ENCODE peak calls at places on chromosomes 5 and 9, in four cellular contexts. U is mesenchymal stem cell, E is H9, A is GM23338. Z is an unnamed sample. For H3K4me1, the result is how much of the 10 kb centered on the place peaks cover.

GRCh38 chr9:18190671-18191374 is 283.1 kb upstream of the ADAMTSL1 start:
- DNase-seq in A (peak), U (no peak), E (peak), Z (no peak)

GRCh38 chr9:3508531-3509374 is 17.0 kb downstream of the RFX3 start:
- DNase-seq in A (no peak), E (no peak), U (peak), Z (no peak)

GRCh38 chr5:6185574-6185973 is 192.8 kb downstream of the MED10 start:
- DNase-seq in E (no peak), A (no peak), U (no peak), Z (no peak)

GRCh38 chr5:2519153-2519552 is 232.3 kb downstream of the IRX2 start:
- DNase-seq in U (no peak), E (no peak), A (no peak), Z (no peak)

GRCh38 chr5:117623042-117623815 is 1048.6 kb upstream of the SEMA6A start:
- DNase-seq in A (no peak), E (no peak), U (peak), Z (no peak)

GRCh38 chr9:113409481-113409880 is 994 bp downstream of the POLE3 start:
- DNase-seq in A (no peak), E (no peak), U (no peak), Z (no peak)

GRCh38 chr9:127149463-127150390 is 27.3 kb upstream of the ANGPTL2 start:
- DNase-seq in E (no peak), U (no peak), A (no peak), Z (no peak)

GRCh38 chr5:965604-966344 is 42.8 kb upstream of the NKD2 start:
- DNase-seq in E (no peak), U (no peak), A (no peak), Z (peak)

GRCh38 chr5:160230686-160231527 is 1.6 kb downstream of the FABP6 start:
- DNase-seq in U (no peak), E (no peak), A (no peak), Z (no peak)

GRCh38 chr5:133790898-133791297 is 177.5 kb downstream of the C5orf15 start:
- DNase-seq in A (no peak), E (peak), U (no peak), Z (no peak)

GRCh38 chr9:8940650-8941049 is 1141.1 kb upstream of the DMAC1 start:
- DNase-seq in A (no peak), E (no peak), U (no peak), Z (no peak)

GRCh38 chr9:8946461-8946860 is 1146.9 kb upstream of the DMAC1 start:
- DNase-seq in U (no peak), E (no peak), A (peak), Z (no peak)

DNA sequence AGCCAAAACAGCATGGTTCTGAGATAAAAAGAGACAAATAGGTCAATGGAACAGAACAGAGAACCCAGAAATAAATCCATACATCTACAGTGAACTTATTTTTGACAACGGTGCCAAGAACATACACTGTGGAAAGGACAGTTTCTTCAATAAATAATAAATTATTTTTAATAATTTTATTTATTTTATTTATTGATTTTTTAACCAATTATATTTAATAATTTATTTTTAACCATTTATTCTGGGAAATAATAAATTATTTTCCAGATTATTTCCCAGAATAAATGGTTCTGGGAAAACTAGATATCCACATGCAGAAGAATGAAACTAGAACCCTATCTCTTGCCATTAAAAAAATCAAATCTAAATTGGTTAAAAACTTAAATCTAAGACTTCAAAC is 1143.8 kb upstream of the DMAC1 start:
- DNase-seq in A (no peak), U (no peak), E (no peak), Z (no peak)
- H3K4me1 ChIP-seq in A (under half), U (under half), E (under half), Z (under half)

DNA sequence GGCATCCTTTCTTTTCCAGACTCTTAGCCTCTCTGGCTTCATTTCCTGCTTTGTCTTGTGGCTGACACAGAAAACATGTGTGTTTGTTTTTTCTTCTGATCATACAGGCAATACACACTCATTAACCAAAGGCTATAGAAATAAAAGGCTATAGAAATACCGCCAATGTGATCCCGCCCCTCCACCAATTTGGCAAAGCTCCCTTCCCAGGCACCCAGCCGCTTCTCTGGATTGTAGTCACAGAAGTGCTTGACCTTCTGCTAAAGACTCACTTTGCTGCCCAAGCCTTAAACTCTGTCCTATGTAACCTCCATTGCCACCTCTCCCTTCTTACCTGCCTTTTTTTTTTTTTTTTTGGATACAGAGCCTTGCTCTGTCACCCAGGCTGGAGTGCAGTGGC is 5.3 kb downstream of the TXNDC15 start:
- DNase-seq in E (no peak), A (no peak), U (no peak), Z (no peak)
- H3K27ac ChIP-seq in E (no peak), A (no peak), U (no peak), Z (no peak)

DNA sequence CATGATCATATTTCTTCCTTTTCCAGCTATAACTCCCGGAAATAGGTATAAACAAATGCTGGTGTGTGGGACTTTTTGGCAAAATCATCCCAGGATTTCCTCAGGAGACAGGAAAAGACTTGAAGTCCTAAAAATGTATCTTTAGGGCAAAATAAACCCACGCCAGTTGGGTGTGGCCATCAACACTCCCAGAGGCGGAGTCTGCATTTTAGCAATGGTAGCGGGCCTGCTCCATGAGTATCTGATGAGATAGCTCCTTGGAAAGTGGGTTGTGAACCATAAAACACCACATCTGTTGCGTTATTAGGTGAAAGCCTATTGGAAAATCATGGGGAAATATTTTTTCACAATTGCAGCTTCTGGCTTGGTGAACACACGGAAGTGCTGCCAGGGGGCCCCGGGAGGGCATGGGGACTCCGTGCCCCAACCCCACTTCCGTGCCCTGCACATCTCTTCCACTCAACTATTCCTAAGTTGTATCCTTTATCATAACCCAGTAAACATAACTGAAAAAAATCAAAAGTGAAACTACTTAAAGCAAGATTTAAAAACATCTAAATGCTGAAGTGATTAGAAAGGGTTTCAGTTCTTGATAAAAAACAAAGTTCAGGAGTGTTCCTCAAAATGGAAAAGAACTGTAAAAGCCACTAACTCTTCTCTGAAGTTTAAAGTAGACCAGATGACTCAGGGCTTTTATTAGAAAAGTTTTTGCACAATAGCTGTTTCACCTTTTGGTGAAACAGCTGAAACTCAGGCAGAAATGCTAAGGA is 111.2 kb downstream of the LRRC70 start:
- DNase-seq in A (no peak), U (peak), E (no peak), Z (no peak)
- H3K4me2 ChIP-seq in A (no peak), U (no peak), E (no peak), Z (peak)

DNA sequence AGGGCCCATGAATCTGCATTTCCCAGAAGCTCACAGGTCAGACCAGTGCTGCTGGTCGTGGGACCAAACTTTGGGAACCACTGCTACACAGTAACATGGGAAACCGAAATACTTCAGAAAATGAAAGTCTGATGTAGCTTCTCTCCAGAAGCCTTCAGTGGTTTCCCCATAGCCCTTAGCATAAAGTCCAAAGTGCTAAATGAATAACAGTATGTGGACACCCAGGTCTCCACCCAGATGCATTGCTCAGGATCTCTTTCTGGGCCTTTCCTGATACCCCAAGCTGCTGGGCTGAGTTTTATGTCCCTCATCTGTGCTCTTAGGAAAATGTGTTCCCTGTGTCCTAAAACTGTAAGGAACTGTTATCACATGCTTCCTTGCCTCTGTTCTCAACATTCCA is 100.4 kb downstream of the NFIB start:
- DNase-seq in A (no peak), E (no peak), U (no peak), Z (no peak)
- H3K4me1 ChIP-seq in A (under half), E (under half), U (under half), Z (under half)

Z was measured in osteoblast.